ENCODE peak calls at places on chromosomes 12 and 14, in seven cellular contexts. Z is GM04503, F is heart left ventricle, B is caudate nucleus, P is DMS79, R is RPMI7951, Y is cardiac muscle cell. N is an unnamed sample.

GRCh38 chr14:56797569-56798446 is 12.5 kb downstream of the OTX2 start:
- DNase-seq in P (no peak), R (no peak), F (no peak), Z (no peak), Y (no peak), B (no peak), N (no peak)

GRCh38 chr12:116222358-116222757 is 55.1 kb downstream of the MED13L start:
- DNase-seq in Z (peak; percentile 43), F (no peak), Y (no peak), P (peak; percentile 64), B (peak; percentile 3), R (peak; percentile 86), N (peak; percentile 25)

GRCh38 chr12:121467638-121468403 is 67.9 kb downstream of the RNF34 start:
- DNase-seq in Z (no peak), Y (peak; percentile 67), R (no peak), B (no peak), P (peak; percentile 12), F (peak; percentile 77), N (no peak)

GRCh38 chr12:43957732-43958131 is 121.9 kb downstream of the TMEM117 start:
- DNase-seq in F (no peak), Y (peak; percentile 35), Z (peak; percentile 27), R (peak; percentile 49), P (no peak), B (no peak), N (peak; percentile 3)

GRCh38 chr14:37251778-37252177 is 54.0 kb downstream of the MIPOL1 start:
- DNase-seq in P (no peak), B (no peak), Z (no peak), R (no peak), F (no peak), Y (no peak), N (no peak)

GRCh38 chr12:19223018-19223417 is 93.5 kb downstream of the PLEKHA5 start:
- DNase-seq in Y (no peak), R (peak; percentile 28), F (no peak), P (no peak), Z (no peak), B (no peak), N (peak; percentile 21)

GRCh38 chr12:100234591-100235304 is 32.1 kb downstream of the DEPDC4 start:
- DNase-seq in P (peak; percentile 10), Y (peak; percentile 46), Z (peak; percentile 21), F (no peak), R (peak; percentile 42), B (no peak), N (peak; percentile 45)

GRCh38 chr14:63203618-63204406 is 431 bp upstream of the RHOJ start:
- DNase-seq in R (peak; percentile 81), Y (peak; percentile 45), B (peak; percentile 52), P (peak; percentile 58), Z (peak; percentile 31), F (peak; percentile 75), N (peak; percentile 89)

GRCh38 chr14:79279645-79280399 is 931.5 kb downstream of the DIO2 start:
- DNase-seq in R (no peak), P (peak; percentile 49), F (no peak), B (no peak), Z (no peak), Y (peak; percentile 21), N (peak; percentile 38)

GRCh38 chr12:116336542-116337065 is 59.1 kb upstream of the MED13L start:
- DNase-seq in P (no peak), F (no peak), R (peak; percentile 53), Z (no peak), B (no peak), Y (no peak), N (no peak)

GRCh38 chr14:90239139-90239538 is 17.2 kb upstream of the PSMC1 start:
- DNase-seq in F (no peak), P (no peak), B (no peak), Y (no peak), Z (no peak), R (peak; percentile 4), N (no peak)

N was measured in COR-L47.